ENCODE peak calls at places on chromosomes 4 and X, in eight cellular contexts. Y, X, F, N, U, T, L and R are unnamed samples.
A peak's percentile ranks its signal among the peaks of the same experiment; 100 is the strongest.

GRCh38 chr4:39255266-39255665 is 72.9 kb downstream of the WDR19 start:
- DNase-seq in L (no peak), N (no peak), T (peak; percentile 82), F (no peak), U (no peak), X (no peak), Y (no peak), R (peak; percentile 14)

GRCh38 chr4:11130195-11130975 is 298.3 kb downstream of the HS3ST1 start:
- DNase-seq in Y (no peak), F (no peak), X (no peak), T (peak; percentile 80), N (no peak), U (no peak), L (no peak), R (peak; percentile 70)

GRCh38 chrX:39903343-39903742 is 194.4 kb downstream of the BCOR start:
- DNase-seq in Y (no peak), L (no peak), N (no peak), X (no peak), T (peak; percentile 70), U (no peak), F (no peak), R (no peak)

GRCh38 chr4:7026107-7026506 is 17.1 kb upstream of the TADA2B start:
- DNase-seq in U (no peak), F (no peak), X (no peak), Y (no peak), N (no peak), T (no peak), L (no peak), R (no peak)

GRCh38 chr4:1879491-1879890 is 8.3 kb downstream of the NSD2 start:
- DNase-seq in L (no peak), N (no peak), T (no peak), U (no peak), F (no peak), X (no peak), Y (no peak), R (no peak)

GRCh38 chrX:133177202-133177601 is 41.0 kb downstream of the TFDP3 start:
- DNase-seq in F (no peak), Y (no peak), T (no peak), L (no peak), N (no peak), U (no peak), X (no peak), R (no peak)

GRCh38 chr4:4481394-4482000 is 60.4 kb downstream of the STX18 start:
- DNase-seq in Y (no peak), F (no peak), U (no peak), N (no peak), L (no peak), X (no peak), T (no peak), R (no peak)

GRCh38 chr4:48635310-48635709 is 144.8 kb downstream of the FRYL start:
- DNase-seq in X (no peak), L (no peak), Y (no peak), U (no peak), N (no peak), T (no peak), F (peak; percentile 17), R (no peak)

GRCh38 chrX:7889680-7890079 is 37.5 kb downstream of the PNPLA4 start:
- DNase-seq in U (no peak), Y (no peak), X (no peak), F (no peak), N (no peak), L (no peak), T (peak; percentile 0), R (peak; percentile 20)

GRCh38 chr4:26732356-26732755 is 128.3 kb upstream of the STIM2 start:
- DNase-seq in T (no peak), X (no peak), Y (no peak), N (no peak), U (no peak), F (no peak), L (no peak), R (no peak)

GRCh38 chr4:151099226-151099975 is at the start of gene RPS3A:
- DNase-seq in X (peak; percentile 97), N (peak; percentile 81), U (peak; percentile 97), L (peak; percentile 96), T (peak; percentile 99), F (peak; percentile 77), Y (peak; percentile 98), R (peak; percentile 98)

GRCh38 chr4:18917689-18918088 is 896.1 kb upstream of the LCORL start:
- DNase-seq in N (no peak), F (no peak), T (peak; percentile 6), Y (no peak), X (no peak), U (no peak), L (no peak), R (peak; percentile 88)

GRCh38 chrX:108157628-108158027 is 66.0 kb downstream of the ATG4A start:
- DNase-seq in X (no peak), U (no peak), T (no peak), F (no peak), Y (no peak), N (no peak), L (no peak), R (no peak)

GRCh38 chr4:161554372-161554990 is 609.3 kb downstream of the FSTL5 start:
- DNase-seq in Y (no peak), X (no peak), U (no peak), T (peak; percentile 31), N (no peak), F (no peak), L (no peak), R (peak; percentile 71)

GRCh38 chrX:124736553-124737240 is 390.3 kb downstream of the SH2D1A start:
- DNase-seq in T (no peak), Y (peak; percentile 6), F (no peak), L (no peak), U (peak; percentile 30), X (no peak), N (no peak), R (no peak)